ENCODE peak calls at places on chromosome 1, in six cellular contexts. X is MM.1S, R is pancreas, L is adrenal gland, K is tibial nerve, Z is esophagus squamous epithelium. Y is an unnamed sample.
A peak's percentile ranks its signal among the peaks of the same experiment; 100 is the strongest.

GRCh38 chr1:46580140-46580903 is 23.7 kb downstream of the MKNK1 start:
- DNase-seq in X (no peak), R (no peak), L (no peak), K (no peak), Z (no peak), Y (no peak)

GRCh38 chr1:31238986-31239613 is 587 bp downstream of the NKAIN1 start:
- DNase-seq in X (no peak), R (peak; percentile 58), L (peak; percentile 51), K (no peak), Z (no peak), Y (no peak)

GRCh38 chr1:153415850-153416570 is at the start of gene S100A7A:
- DNase-seq in X (no peak), R (no peak), L (no peak), K (no peak), Z (no peak), Y (no peak)

GRCh38 chr1:161227196-161227871 is 1.5 kb downstream of the TOMM40L start:
- DNase-seq in X (peak; percentile 96), R (peak; percentile 89), L (peak; percentile 85), K (peak; percentile 72), Z (no peak), Y (peak; percentile 78)

GRCh38 chr1:115677172-115677542 is 35.4 kb downstream of the VANGL1 start:
- DNase-seq in X (no peak), R (no peak), L (no peak), K (no peak), Z (no peak), Y (no peak)

GRCh38 chr1:17875882-17876280 is 120.7 kb downstream of the ACTL8 start:
- DNase-seq in X (no peak), R (no peak), L (no peak), K (no peak), Z (no peak), Y (no peak)

GRCh38 chr1:167454304-167454928 is 63.9 kb downstream of the CD247 start:
- DNase-seq in X (no peak), R (no peak), L (no peak), K (no peak), Z (no peak), Y (no peak)

GRCh38 chr1:81801834-81802531 is 1.2 kb downstream of the ADGRL2 start:
- DNase-seq in X (peak; percentile 32), R (peak; percentile 72), L (peak; percentile 45), K (no peak), Z (no peak), Y (peak; percentile 13)

GRCh38 chr1:161738627-161739287 is 10.8 kb upstream of the DUSP12 start:
- DNase-seq in X (peak; percentile 66), R (no peak), L (peak; percentile 42), K (no peak), Z (no peak), Y (peak; percentile 35)

GRCh38 chr1:13682443-13682842 is 17.5 kb upstream of the PRDM2 start:
- DNase-seq in X (no peak), R (no peak), L (no peak), K (no peak), Z (no peak), Y (no peak)

DNA sequence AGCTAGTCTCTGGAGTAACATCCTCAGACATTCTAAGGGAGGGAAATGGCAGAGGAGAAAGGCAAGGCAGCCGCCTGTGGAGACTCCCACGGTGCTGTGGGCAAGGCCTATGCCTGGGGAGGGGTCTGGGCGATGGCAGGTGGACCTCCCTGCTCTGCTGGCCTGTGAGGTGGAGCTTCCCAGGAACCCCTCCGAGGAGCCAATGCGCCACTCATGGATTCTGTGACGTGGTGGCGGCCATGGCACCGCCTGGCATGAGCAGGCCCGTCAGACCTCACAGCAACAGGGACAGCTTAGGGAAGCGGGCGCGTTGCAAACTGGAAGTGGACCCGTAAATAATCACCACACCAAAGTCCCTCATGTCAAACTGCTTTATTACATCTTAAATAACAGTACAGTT is 6.7 kb upstream of the NADK start:
- DNase-seq in X (no peak), R (no peak), L (no peak), K (no peak), Z (no peak), Y (no peak)
- H3K36me3 ChIP-seq in X (peaks cover 12% of the 10 kb centered on the region), R (peaks cover 48% of the 10 kb centered on the region), L (peaks cover 53% of the 10 kb centered on the region), K (peaks cover 55% of the 10 kb centered on the region), Z (peaks cover 60% of the 10 kb centered on the region), Y (peaks cover 50% of the 10 kb centered on the region)

GRCh38 chr1:23701996-23702395 is 10.4 kb downstream of the RPL11 start:
- DNase-seq in X (no peak), R (no peak), L (no peak), K (no peak), Z (no peak), Y (no peak)
- H3K36me3 ChIP-seq in X (peaks cover 19% of the 10 kb centered on the region), R (peaks cover 49% of the 10 kb centered on the region), L (peaks cover 55% of the 10 kb centered on the region), K (peaks cover 85% of the 10 kb centered on the region), Z (peaks cover 93% of the 10 kb centered on the region), Y (peaks cover 39% of the 10 kb centered on the region)

GRCh38 chr1:236854602-236854978 is 59.5 kb downstream of the MTR start:
- DNase-seq in X (no peak), R (no peak), L (no peak), K (no peak), Z (no peak), Y (no peak)

GRCh38 chr1:236850077-236850476 is 55.0 kb downstream of the MTR start:
- DNase-seq in X (no peak), R (no peak), L (no peak), K (no peak), Z (no peak), Y (no peak)

GRCh38 chr1:236850580-236850979 is 55.5 kb downstream of the MTR start:
- DNase-seq in X (no peak), R (no peak), L (no peak), K (no peak), Z (no peak), Y (no peak)

GRCh38 chr1:236851871-236852270 is 56.8 kb downstream of the MTR start:
- DNase-seq in X (no peak), R (no peak), L (no peak), K (no peak), Z (no peak), Y (no peak)

GRCh38 chr1:236853916-236854601 is 59.0 kb downstream of the MTR start:
- DNase-seq in X (no peak), R (no peak), L (no peak), K (no peak), Z (no peak), Y (no peak)
- H3K36me3 ChIP-seq in X (peaks cover 10% of the 10 kb centered on the region), R (peaks cover 32% of the 10 kb centered on the region), L (peaks cover 6% of the 10 kb centered on the region), K (peaks cover 77% of the 10 kb centered on the region), Z (peaks cover 100% of the 10 kb centered on the region), Y (no peaks in the 10 kb centered on the region)

GRCh38 chr1:44302557-44302956 is 52.5 kb downstream of the ERI3 start:
- DNase-seq in X (no peak), R (no peak), L (no peak), K (no peak), Z (no peak), Y (no peak)
- H3K36me3 ChIP-seq in X (no peaks in the 10 kb centered on the region), R (peaks cover 21% of the 10 kb centered on the region), L (peaks cover 37% of the 10 kb centered on the region), K (peaks cover 95% of the 10 kb centered on the region), Z (peaks cover 100% of the 10 kb centered on the region), Y (peaks cover 36% of the 10 kb centered on the region)

DNA sequence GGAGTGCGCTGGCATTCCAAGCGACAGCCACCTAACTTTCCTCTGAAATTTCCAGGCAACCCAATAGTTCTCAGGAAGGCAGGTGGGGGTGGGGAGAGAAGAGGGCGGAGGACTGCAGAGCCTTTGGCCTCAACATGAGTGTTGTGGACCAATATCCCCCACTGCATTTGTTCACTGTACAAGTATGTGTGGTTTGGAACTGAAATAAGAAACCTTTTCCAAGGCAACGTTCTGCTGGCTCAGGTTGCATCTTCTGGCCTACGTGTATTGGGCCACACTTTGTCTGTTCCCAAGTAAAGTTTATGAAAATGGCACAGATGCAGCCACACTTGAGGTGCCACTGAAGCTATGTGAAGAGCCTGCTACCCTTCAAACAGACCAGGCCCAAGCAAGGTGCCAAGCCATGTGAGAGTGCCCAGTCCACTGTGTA is 153.4 kb downstream of the DHRS3 start:
- DNase-seq in X (no peak), R (no peak), L (no peak), K (no peak), Z (no peak), Y (peak; percentile 88)
- H3K36me3 ChIP-seq in X (no peaks in the 10 kb centered on the region), R (no peaks in the 10 kb centered on the region), L (no peaks in the 10 kb centered on the region), K (peaks cover 3% of the 10 kb centered on the region), Z (peaks cover 78% of the 10 kb centered on the region), Y (no peaks in the 10 kb centered on the region)

DNA sequence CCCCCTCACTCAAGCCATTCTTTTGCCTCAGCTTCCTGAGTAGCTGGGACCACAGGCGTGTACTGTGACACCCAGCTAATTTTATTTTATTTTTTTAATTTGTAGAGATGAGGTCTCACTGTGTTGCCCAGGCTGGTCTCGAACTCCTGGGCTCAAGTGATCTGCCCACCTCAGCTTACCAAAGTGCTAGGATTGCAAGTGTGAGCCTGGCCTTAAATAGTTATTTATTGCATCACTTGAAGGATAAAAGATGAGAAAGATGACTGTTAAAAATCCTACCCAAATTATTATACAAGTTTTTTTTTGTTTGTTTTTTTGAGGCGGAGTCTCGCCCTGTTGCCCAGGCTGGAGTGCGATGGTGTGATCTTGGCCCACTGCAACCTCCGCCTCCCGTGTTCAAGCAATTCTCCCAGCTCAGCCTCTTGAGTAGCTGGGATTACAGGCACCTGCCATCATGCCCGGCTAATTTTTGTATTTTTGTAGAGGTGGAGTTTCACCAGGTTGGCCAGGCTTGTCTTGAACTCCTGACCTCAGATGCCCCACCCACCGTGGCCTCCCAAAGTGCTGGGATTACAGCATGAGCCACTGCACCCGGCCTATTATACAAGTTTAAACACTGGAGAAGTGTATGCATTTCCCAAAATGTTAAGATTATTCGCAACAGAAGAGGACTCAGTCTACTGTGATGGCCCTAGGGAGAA is 2.3 kb downstream of the UTP11 start:
- DNase-seq in X (no peak), R (no peak), L (peak; percentile 16), K (no peak), Z (no peak), Y (no peak)
- H3K36me3 ChIP-seq in X (peaks cover 3% of the 10 kb centered on the region), R (peaks cover 22% of the 10 kb centered on the region), L (peaks cover 35% of the 10 kb centered on the region), K (peaks cover 25% of the 10 kb centered on the region), Z (peaks cover 48% of the 10 kb centered on the region), Y (no peaks in the 10 kb centered on the region)